ENCODE peak calls at places on chromosomes 5 and 9, in five cellular contexts. One of them, this sample, is unnamed.

GRCh38 chr9:112955550-112955949 is 56.4 kb downstream of the ZNF883 start:
- DNase-seq in pancreas: no peak
- DNase-seq in ovary: no peak
- DNase-seq in left ventricle myocardium inferior: no peak
- DNase-seq in fibroblast of lung: no peak
- DNase-seq in this sample: no peak

GRCh38 chr5:109163336-109163735 is 246.4 kb downstream of the PJA2 start:
- DNase-seq in pancreas: no peak
- DNase-seq in ovary: no peak
- DNase-seq in left ventricle myocardium inferior: no peak
- DNase-seq in fibroblast of lung: no peak
- DNase-seq in this sample: no peak

GRCh38 chr5:159800131-159800830 is 116.0 kb upstream of the ADRA1B start:
- DNase-seq in left ventricle myocardium inferior: no peak
- DNase-seq in ovary: no peak
- DNase-seq in fibroblast of lung: no peak
- DNase-seq in pancreas: no peak
- DNase-seq in this sample: no peak

GRCh38 chr9:35835216-35835604 is 6.2 kb downstream of the TMEM8B start:
- DNase-seq in left ventricle myocardium inferior: no peak
- DNase-seq in fibroblast of lung: no peak
- DNase-seq in ovary: no peak
- DNase-seq in pancreas: peak; percentile 66
- DNase-seq in this sample: no peak

GRCh38 chr5:13552361-13552760 is 392.1 kb downstream of the DNAH5 start:
- DNase-seq in left ventricle myocardium inferior: no peak
- DNase-seq in pancreas: no peak
- DNase-seq in fibroblast of lung: no peak
- DNase-seq in ovary: no peak
- DNase-seq in this sample: no peak

GRCh38 chr5:29697786-29698414 is 1495.6 kb upstream of the CDH6 start:
- DNase-seq in fibroblast of lung: no peak
- DNase-seq in left ventricle myocardium inferior: no peak
- DNase-seq in pancreas: no peak
- DNase-seq in ovary: no peak
- DNase-seq in this sample: no peak

GRCh38 chr5:112025729-112026128 is 268.7 kb upstream of the NREP start:
- DNase-seq in left ventricle myocardium inferior: no peak
- DNase-seq in ovary: no peak
- DNase-seq in fibroblast of lung: no peak
- DNase-seq in pancreas: no peak
- DNase-seq in this sample: no peak

GRCh38 chr5:149215478-149216042 is 56.1 kb upstream of the AFAP1L1 start:
- DNase-seq in pancreas: no peak
- DNase-seq in ovary: no peak
- DNase-seq in left ventricle myocardium inferior: peak; percentile 44
- DNase-seq in fibroblast of lung: peak; percentile 67
- DNase-seq in this sample: no peak

DNA sequence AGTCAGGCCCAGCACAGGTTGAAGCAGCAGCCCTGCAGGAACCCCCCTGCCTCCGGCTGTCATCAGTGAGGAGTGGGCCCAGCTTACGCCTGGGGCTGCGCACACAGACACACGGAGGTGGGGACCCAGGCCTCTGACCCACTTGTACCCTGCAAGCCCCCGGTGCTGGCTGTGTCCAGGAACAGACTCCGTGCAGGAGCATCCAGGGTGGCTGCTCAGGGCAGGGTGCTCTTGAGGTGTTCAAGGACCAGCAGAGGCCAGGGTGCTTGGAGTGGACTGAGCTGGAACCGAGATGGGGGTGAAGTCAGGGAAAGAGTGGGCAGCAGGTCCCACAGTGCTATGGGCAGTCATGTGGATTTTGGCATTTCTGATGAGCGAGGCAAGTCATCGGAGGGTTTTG is 199.5 kb downstream of the CACNA1B start:
- DNase-seq in fibroblast of lung: no peak
- DNase-seq in left ventricle myocardium inferior: no peak
- DNase-seq in ovary: no peak
- DNase-seq in pancreas: no peak
- DNase-seq in this sample: no peak
- H3K9me3 ChIP-seq in fibroblast of lung: no peaks in the 10 kb centered on the region
- H3K9me3 ChIP-seq in left ventricle myocardium inferior: no peaks in the 10 kb centered on the region
- H3K9me3 ChIP-seq in ovary: no peaks in the 10 kb centered on the region
- H3K9me3 ChIP-seq in pancreas: no peaks in the 10 kb centered on the region
- H3K9me3 ChIP-seq in this sample: no peaks in the 10 kb centered on the region

DNA sequence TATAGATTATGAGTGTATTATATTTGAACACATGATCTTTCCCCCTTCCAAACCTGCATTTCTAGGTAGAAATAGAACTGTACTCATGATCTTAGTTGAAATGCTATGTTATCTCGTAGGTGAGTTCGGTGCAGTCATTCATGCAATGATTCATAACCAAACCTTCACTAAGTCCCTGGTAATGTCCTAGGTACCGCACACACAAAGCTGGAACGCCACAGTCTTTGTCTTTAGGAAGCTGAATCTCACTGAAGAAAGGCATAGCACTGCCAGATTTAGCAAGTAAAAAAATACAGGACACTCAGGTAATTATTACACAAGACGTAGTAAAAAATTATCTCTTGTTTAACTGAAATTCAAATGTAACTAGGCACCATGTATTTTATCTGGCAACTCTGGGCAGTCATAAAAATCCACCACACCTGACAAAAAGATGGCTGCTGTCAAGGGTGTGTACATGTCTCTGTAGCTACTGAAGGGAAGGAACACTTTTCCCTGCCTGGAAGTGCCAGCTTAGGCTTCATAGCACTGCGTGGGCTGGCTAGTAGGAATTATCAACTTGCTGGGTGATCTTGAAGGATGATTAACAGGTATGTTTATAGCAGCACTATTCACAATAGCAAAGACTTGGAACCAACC is 28.0 kb upstream of the TXN start:
- DNase-seq in left ventricle myocardium inferior: no peak
- DNase-seq in fibroblast of lung: no peak
- DNase-seq in ovary: no peak
- DNase-seq in pancreas: no peak
- DNase-seq in this sample: no peak
- H3K4me1 ChIP-seq in left ventricle myocardium inferior: no peaks in the 10 kb centered on the region
- H3K4me1 ChIP-seq in fibroblast of lung: no peaks in the 10 kb centered on the region
- H3K4me1 ChIP-seq in ovary: no peaks in the 10 kb centered on the region
- H3K4me1 ChIP-seq in pancreas: no peaks in the 10 kb centered on the region
- H3K4me1 ChIP-seq in this sample: no peaks in the 10 kb centered on the region

DNA sequence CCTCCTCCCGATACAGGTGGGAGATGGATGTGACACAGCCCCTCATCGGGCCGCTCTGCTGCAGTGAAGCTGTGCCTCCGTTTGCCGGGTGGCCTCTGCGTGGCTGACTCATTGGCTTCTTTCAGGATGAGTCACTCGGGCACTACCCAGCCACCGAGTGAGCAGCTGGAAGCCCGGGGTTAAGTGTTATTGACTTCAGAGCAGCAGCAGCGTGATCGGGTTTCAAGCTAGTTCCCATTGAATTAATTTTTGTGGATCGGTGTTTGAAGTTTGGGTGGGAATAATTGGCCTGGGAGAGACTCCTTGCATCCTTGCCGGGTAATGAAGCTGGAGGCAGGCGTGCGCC is 266.4 kb upstream of the IRX4 start:
- DNase-seq in pancreas: no peak
- DNase-seq in left ventricle myocardium inferior: no peak
- DNase-seq in ovary: no peak
- DNase-seq in fibroblast of lung: peak; percentile 16
- DNase-seq in this sample: no peak
- H3K9me3 ChIP-seq in pancreas: no peaks in the 10 kb centered on the region
- H3K9me3 ChIP-seq in left ventricle myocardium inferior: peaks cover 9% of the 10 kb centered on the region
- H3K9me3 ChIP-seq in ovary: no peaks in the 10 kb centered on the region
- H3K9me3 ChIP-seq in fibroblast of lung: no peaks in the 10 kb centered on the region
- H3K9me3 ChIP-seq in this sample: no peaks in the 10 kb centered on the region

DNA sequence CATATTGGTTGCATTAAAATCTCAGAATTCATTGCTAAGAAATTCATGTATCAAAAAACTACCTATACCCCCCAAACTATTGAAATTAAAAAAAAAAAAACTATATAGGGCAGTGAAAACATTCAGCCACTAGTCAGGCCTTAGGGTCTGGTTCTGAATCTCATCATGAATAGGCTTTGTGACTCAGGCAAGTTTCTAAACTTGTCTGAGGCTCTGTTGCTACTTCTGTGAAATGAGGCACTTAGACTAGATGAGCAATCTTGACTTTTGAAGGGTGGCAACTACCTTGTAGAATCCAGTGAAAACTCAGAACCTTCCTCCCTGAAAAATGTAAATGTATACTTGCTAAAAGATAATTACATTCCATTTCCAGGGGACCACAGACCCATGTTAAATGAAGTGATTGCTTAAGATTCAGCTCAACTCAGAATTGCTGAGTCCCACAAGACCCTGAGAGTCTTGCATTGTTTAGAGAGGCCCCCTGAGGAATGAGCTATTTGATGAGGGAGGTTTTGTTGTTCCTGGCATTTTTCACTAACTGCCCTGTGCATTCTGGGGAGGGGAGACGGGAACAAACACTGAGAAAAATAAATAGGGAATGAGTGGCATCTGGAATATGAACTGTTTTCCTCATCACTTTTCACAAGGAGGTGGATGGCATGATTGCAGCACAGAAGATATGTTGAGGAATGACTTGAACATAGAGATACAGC is 29.5 kb downstream of the RAI14 start:
- DNase-seq in fibroblast of lung: peak; percentile 84
- DNase-seq in pancreas: no peak
- DNase-seq in left ventricle myocardium inferior: no peak
- DNase-seq in ovary: no peak
- DNase-seq in this sample: no peak
- H3K4me1 ChIP-seq in fibroblast of lung: peaks cover 17% of the 10 kb centered on the region
- H3K4me1 ChIP-seq in pancreas: peaks cover 10% of the 10 kb centered on the region
- H3K4me1 ChIP-seq in left ventricle myocardium inferior: peaks cover 54% of the 10 kb centered on the region
- H3K4me1 ChIP-seq in ovary: peaks cover 9% of the 10 kb centered on the region
- H3K4me1 ChIP-seq in this sample: peaks cover 7% of the 10 kb centered on the region